ENCODE peak calls at places on chromosomes 13 and 19, in four cellular contexts. D is HepG2, B is K562, U is GM12878. Z is an unnamed sample.

GRCh38 chr13:101660711-101661110 is 208.2 kb downstream of the ITGBL1 start:
- DNase-seq in D (no peak), B (no peak), U (no peak), Z (no peak)

GRCh38 chr19:28424662-28425430 is 788.1 kb downstream of the UQCRFS1 start:
- DNase-seq in D (no peak), B (no peak), U (no peak), Z (no peak)

GRCh38 chr19:30228113-30228725 is 144.0 kb upstream of the ZNF536 start:
- DNase-seq in D (no peak), B (no peak), U (no peak), Z (peak; percentile 54)

GRCh38 chr13:27524981-27525975 is 74.9 kb upstream of the MTIF3 start:
- DNase-seq in D (no peak), B (no peak), U (no peak), Z (no peak)

GRCh38 chr19:38739440-38740251 is 4.6 kb downstream of the CAPN12 start:
- DNase-seq in D (no peak), B (peak; percentile 36), U (no peak), Z (no peak)

GRCh38 chr19:1019980-1020867 is 699 bp downstream of the TMEM259 start:
- DNase-seq in D (no peak), B (peak; percentile 55), U (no peak), Z (peak; percentile 33)

GRCh38 chr19:12800873-12801465 is 631 bp downstream of the PRDX2 start:
- DNase-seq in D (peak; percentile 27), B (peak; percentile 56), U (no peak), Z (peak; percentile 69)

GRCh38 chr19:10142701-10143375 is 23.1 kb upstream of the EIF3G start:
- DNase-seq in D (no peak), B (no peak), U (no peak), Z (no peak)

GRCh38 chr19:48051345-48052033 is 7.6 kb upstream of the CABP5 start:
- DNase-seq in D (no peak), B (peak; percentile 8), U (no peak), Z (no peak)

GRCh38 chr19:53182202-53182601 is 11.0 kb downstream of the ZNF665 start:
- DNase-seq in D (no peak), B (no peak), U (no peak), Z (no peak)

GRCh38 chr13:48580185-48580803 is 47.4 kb upstream of the RCBTB2 start:
- DNase-seq in D (peak; percentile 52), B (peak; percentile 59), U (no peak), Z (peak; percentile 84)

DNA sequence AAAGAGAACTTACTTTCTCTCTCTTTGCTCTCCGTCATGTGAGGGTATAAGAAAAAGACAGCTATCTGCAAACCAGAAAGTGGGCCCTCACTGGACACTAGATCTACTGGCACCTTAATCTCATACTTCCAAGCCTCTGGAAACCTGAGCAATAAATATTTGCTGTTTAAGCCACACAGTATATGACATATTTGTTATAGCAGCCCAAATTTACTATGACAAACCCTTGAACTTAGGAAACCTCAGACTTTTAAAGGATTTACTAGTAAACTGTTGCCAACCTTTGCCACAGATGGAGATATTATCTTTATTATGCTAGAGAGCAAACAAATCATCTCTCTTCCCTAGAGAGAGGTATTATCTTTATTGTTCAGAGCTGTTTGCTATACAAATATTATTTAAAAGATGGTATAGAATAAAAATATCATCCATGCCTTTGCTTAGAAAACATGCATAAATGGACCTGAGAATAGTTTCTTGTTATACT is 1446.1 kb downstream of the SLITRK1 start:
- DNase-seq in D (no peak), B (no peak), U (no peak), Z (no peak)
- TF ChIP-seq CREB1 in D (no peak), B (no peak), U (no peak), Z (no peak)

GRCh38 chr13:84528408-84529055 is 646.3 kb upstream of the SLITRK1 start:
- DNase-seq in D (no peak), B (no peak), U (no peak), Z (no peak)

GRCh38 chr13:84524586-84524985 is 642.3 kb upstream of the SLITRK1 start:
- DNase-seq in D (no peak), B (no peak), U (no peak), Z (no peak)
- TF ChIP-seq REST in D (no peak), B (no peak), U (no peak), Z (no peak)

GRCh38 chr19:40159744-40160143 is 31.5 kb upstream of the MAP3K10 start:
- DNase-seq in D (peak; percentile 82), B (peak; percentile 36), U (no peak), Z (no peak)

GRCh38 chr19:40163541-40164129 is 27.6 kb upstream of the MAP3K10 start:
- DNase-seq in D (no peak), B (no peak), U (no peak), Z (no peak)

GRCh38 chr19:40162104-40162503 is 29.1 kb upstream of the MAP3K10 start:
- DNase-seq in D (no peak), B (no peak), U (no peak), Z (no peak)

DNA sequence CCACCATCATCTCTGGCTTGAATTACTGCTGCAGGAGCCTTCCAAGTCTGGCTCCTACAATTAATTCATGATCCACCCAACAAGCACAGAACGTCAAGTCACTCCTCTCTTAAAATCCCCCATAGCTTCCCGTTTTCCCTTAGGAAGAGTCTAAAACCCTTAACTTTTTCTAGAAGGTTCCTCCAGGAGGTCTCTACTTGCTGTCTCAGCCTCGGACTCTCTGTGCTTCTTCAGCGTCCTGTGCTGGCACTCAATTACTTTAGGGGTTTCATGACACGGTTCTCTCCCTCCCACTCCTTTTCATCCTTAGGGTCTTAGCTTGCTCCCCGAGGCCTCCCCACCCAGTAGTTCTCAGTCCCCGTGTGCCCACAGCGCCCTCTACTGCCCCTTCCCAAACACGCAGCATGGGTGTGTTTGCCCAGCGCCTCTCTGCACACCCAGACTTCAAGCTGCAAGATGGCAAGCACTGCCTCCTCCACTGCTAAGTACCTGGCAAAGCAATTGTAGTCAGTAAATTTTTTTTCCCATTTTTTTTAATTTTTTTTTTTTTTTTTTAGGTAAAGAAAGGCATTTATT is 25.8 kb upstream of the MAP3K10 start:
- DNase-seq in D (peak; percentile 44), B (peak; percentile 71), U (no peak), Z (peak; percentile 90)
- TF ChIP-seq CREB1 in D (no peak), B (no peak), U (no peak), Z (no peak)

GRCh38 chr13:63554157-63554556 is 2138.5 kb upstream of the PCDH20 start:
- DNase-seq in D (no peak), B (no peak), U (no peak), Z (no peak)
- TF ChIP-seq REST in D (no peak), B (no peak), U (no peak), Z (no peak)